ENCODE peak calls at places on chromosome X, in four cellular contexts. K is omental fat pad, E is GM10248, L is GM12865. M is an unnamed sample.

GRCh38 chrX:141924293-141924692 is 20.6 kb downstream of the MAGEC1 start:
- DNase-seq in L (no peak), E (no peak), K (no peak), M (no peak)

GRCh38 chrX:66017659-66018170 is 22.2 kb downstream of the VSIG4 start:
- DNase-seq in K (no peak), L (no peak), E (no peak), M (no peak)

GRCh38 chrX:26295425-26295824 is 79.5 kb downstream of the MAGEB5 start:
- DNase-seq in E (no peak), K (no peak), L (no peak), M (no peak)

GRCh38 chrX:119899125-119899524 is 3.4 kb downstream of the AKAP14 start:
- DNase-seq in E (no peak), K (no peak), L (no peak), M (no peak)

GRCh38 chrX:97984641-97985040 is 1100.9 kb downstream of the RPA4 start:
- DNase-seq in E (no peak), L (no peak), K (no peak), M (no peak)

GRCh38 chrX:120144178-120144844 is 14.1 kb upstream of the RHOXF2 start:
- DNase-seq in E (no peak), L (peak; percentile 9), K (no peak), M (no peak)

GRCh38 chrX:154541896-154542722 is 4.5 kb downstream of the G6PD start:
- DNase-seq in K (peak; percentile 86), E (no peak), L (no peak), M (no peak)

GRCh38 chrX:45007598-45007997 is 134.6 kb downstream of the KDM6A start:
- DNase-seq in K (no peak), L (peak; percentile 61), E (peak; percentile 42), M (no peak)

GRCh38 chrX:110472265-110472664 is 113.6 kb downstream of the RTL9 start:
- DNase-seq in L (no peak), K (no peak), E (no peak), M (no peak)

GRCh38 chrX:2913118-2913517 is 16.0 kb downstream of the ARSD start:
- DNase-seq in E (no peak), K (no peak), L (no peak), M (no peak)
- TF ChIP-seq CTCF in E (no peak), K (no peak), L (peak; percentile 1), M (peak; percentile 41)

GRCh38 chrX:93875621-93876282 is 201.7 kb downstream of the FAM133A start:
- DNase-seq in L (no peak), K (no peak), E (no peak), M (no peak)

DNA sequence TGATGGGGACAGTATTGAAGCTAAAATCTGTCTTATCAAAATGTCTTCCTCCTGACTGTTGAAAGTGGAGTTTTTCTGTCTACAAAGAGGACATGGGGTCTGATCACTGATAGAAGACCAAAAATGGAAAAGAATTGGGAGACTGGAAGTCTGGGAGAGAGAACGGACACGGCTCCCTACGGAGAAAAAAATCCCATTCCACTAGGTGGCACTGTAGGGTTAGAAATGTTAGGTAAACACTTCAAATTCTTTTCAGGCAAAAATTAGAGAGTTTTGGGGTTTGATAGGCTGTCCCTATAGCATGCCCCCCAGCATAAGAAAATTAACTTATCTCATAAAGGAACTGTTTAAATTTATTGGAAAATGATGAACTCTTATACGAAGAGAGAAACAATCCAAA is 200.5 kb downstream of the FAM133A start:
- DNase-seq in K (no peak), E (no peak), L (peak; percentile 1), M (peak; percentile 25)
- TF ChIP-seq CTCF in K (no peak), E (peak; percentile 17), L (peak; percentile 22), M (peak; percentile 73)

GRCh38 chrX:134020910-134021309 is 35.5 kb upstream of the GPC3 start:
- DNase-seq in K (no peak), L (no peak), E (no peak), M (no peak)

GRCh38 chrX:134024686-134025377 is 39.4 kb upstream of the GPC3 start:
- DNase-seq in E (no peak), K (no peak), L (no peak), M (no peak)

GRCh38 chrX:134023851-134024281 is 38.5 kb upstream of the GPC3 start:
- DNase-seq in L (no peak), E (no peak), K (no peak), M (no peak)

GRCh38 chrX:134025986-134026731 is 40.8 kb upstream of the GPC3 start:
- DNase-seq in K (no peak), E (no peak), L (no peak), M (no peak)

GRCh38 chrX:134026732-134027311 is 41.4 kb upstream of the GPC3 start:
- DNase-seq in L (peak; percentile 19), K (no peak), E (peak; percentile 11), M (peak; percentile 59)
- TF ChIP-seq CTCF in L (peak; percentile 24), K (no peak), E (peak; percentile 11), M (peak; percentile 74)

GRCh38 chrX:140701480-140701879 is 8.1 kb upstream of the LINC00632 start:
- DNase-seq in E (no peak), K (no peak), L (peak; percentile 26), M (no peak)
- TF ChIP-seq CTCF in E (no peak), K (no peak), L (peak; percentile 14), M (peak; percentile 58)

DNA sequence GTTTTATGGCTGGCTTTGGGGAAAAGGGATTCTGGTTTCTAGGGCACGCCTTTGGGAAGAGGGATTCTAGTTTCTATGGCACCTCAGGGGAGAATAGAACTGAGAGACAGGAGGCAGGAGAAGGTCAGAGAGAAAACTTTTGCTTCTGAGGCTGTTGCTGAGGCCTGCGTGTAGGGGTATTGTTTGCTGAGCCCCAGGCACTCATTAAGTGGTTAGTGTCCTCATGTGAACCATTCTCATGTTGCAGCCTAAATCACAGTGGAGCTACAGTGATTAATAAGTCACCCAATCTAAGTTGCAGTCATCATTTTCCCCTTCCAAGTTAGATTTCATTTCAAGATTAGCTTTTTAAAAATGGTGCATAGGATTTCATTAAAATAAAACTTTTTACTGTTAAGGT is 29.0 kb downstream of the VCX3A start:
- DNase-seq in K (no peak), E (no peak), L (no peak), M (no peak)
- TF ChIP-seq CTCF in K (no peak), E (no peak), L (no peak), M (no peak)

DNA sequence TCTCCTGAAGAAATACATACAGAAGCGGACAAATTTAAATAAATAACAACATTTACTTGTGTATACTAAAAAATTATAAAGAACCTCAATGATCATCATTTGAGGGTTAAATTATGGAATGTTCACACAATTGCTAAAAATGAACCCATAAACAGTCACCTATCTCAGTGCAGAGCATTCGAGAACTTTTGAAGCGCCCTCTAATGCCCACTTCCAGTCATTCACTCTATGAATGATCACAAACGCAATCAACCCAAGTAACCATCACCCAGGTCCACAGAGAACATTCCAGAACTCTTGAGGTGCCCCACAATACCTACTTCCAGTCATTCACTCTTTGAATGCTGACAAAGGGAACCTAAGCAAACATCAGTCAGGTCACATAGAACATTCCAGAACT is 103.5 kb upstream of the PLAC1 start:
- DNase-seq in L (peak; percentile 26), E (peak; percentile 20), K (no peak), M (no peak)
- TF ChIP-seq CTCF in L (peak; percentile 43), E (peak; percentile 25), K (no peak), M (peak; percentile 33)

GRCh38 chrX:147476008-147476407 is 435.7 kb upstream of the FMR1 start:
- DNase-seq in K (no peak), E (peak; percentile 1), L (peak; percentile 9), M (no peak)
- TF ChIP-seq CTCF in K (no peak), E (peak; percentile 19), L (peak; percentile 23), M (peak; percentile 45)

GRCh38 chrX:136608295-136608933 is 39.5 kb upstream of the CD40LG start:
- DNase-seq in L (peak; percentile 71), K (no peak), E (peak; percentile 22), M (no peak)
- TF ChIP-seq CTCF in L (peak; percentile 30), K (no peak), E (peak; percentile 17), M (no peak)

GRCh38 chrX:53550756-53551463 is 116.7 kb upstream of the HSD17B10 start:
- DNase-seq in L (no peak), E (no peak), K (no peak), M (no peak)

GRCh38 chrX:53547668-53548067 is 113.5 kb upstream of the HSD17B10 start:
- DNase-seq in K (no peak), L (no peak), E (no peak), M (no peak)

GRCh38 chrX:53544936-53545335 is 110.8 kb upstream of the HSD17B10 start:
- DNase-seq in L (no peak), K (no peak), E (no peak), M (no peak)
- TF ChIP-seq CTCF in L (no peak), K (no peak), E (no peak), M (no peak)

M was measured in progenitor cell of endocrine pancreas.